ENCODE peak calls at places on chromosomes 12 and 14, in six cellular contexts. T, V, U, B, R and S are unnamed samples.
A peak's percentile ranks its signal among the peaks of the same experiment; 100 is the strongest.

GRCh38 chr14:83905157-83905556 is 1624.8 kb upstream of the FLRT2 start:
- DNase-seq in U (no peak), R (no peak), T (no peak), B (no peak), V (no peak), S (no peak)

GRCh38 chr12:124632510-124632909 is 65.1 kb upstream of the NCOR2 start:
- DNase-seq in R (peak; percentile 30), V (no peak), T (no peak), U (no peak), B (no peak), S (no peak)

GRCh38 chr14:56116128-56116900 is 1.9 kb upstream of the PELI2 start:
- DNase-seq in V (no peak), T (no peak), R (no peak), U (no peak), B (no peak), S (no peak)

GRCh38 chr14:39773387-39773786 is 341.2 kb upstream of the FBXO33 start:
- DNase-seq in R (no peak), U (no peak), T (no peak), B (peak; percentile 49), V (no peak), S (no peak)

GRCh38 chr12:109888179-109889020 is 8.1 kb upstream of the GLTP start:
- DNase-seq in U (peak; percentile 83), B (no peak), R (no peak), V (no peak), T (no peak), S (no peak)

GRCh38 chr14:87264386-87264785 is 728.6 kb downstream of the GALC start:
- DNase-seq in B (no peak), V (no peak), R (no peak), U (no peak), T (no peak), S (no peak)

GRCh38 chr14:102795060-102795925 is 18.0 kb downstream of the TRAF3 start:
- DNase-seq in T (no peak), R (peak; percentile 80), V (no peak), B (no peak), U (peak; percentile 92), S (no peak)

GRCh38 chr14:28608438-28608837 is 158.1 kb upstream of the FOXG1 start:
- DNase-seq in V (no peak), T (no peak), U (no peak), R (no peak), B (no peak), S (no peak)

GRCh38 chr12:12807970-12808702 is 5.0 kb upstream of the DDX47 start:
- DNase-seq in V (no peak), U (no peak), R (peak; percentile 37), T (peak; percentile 46), B (no peak), S (no peak)